ENCODE peak calls at places on chromosomes 12 and 14, in eight cellular contexts. Q is CD8-positive, alpha-beta T cell; M is astrocyte; V is pancreas; U is cardiac muscle cell; K is A673; Z is colonic mucosa; N is AG04450. X is an unnamed sample.

GRCh38 chr14:58430156-58430555 is 2.6 kb downstream of the KIAA0586 start:
- DNase-seq in Q (no peak), M (peak; percentile 63), V (no peak), U (peak; percentile 53), K (no peak), Z (no peak), N (no peak), X (no peak)

GRCh38 chr14:63435838-63436237 is 107.3 kb downstream of the PPP2R5E start:
- DNase-seq in Q (no peak), M (peak; percentile 47), V (peak; percentile 64), U (peak; percentile 60), K (no peak), Z (peak; percentile 37), N (peak; percentile 76), X (no peak)

GRCh38 chr12:16006752-16007151 is 95.6 kb downstream of the DERA start:
- DNase-seq in Q (no peak), M (no peak), V (no peak), U (no peak), K (no peak), Z (no peak), N (no peak), X (no peak)

GRCh38 chr12:48472259-48472658 is at the start of gene ANP32D:
- DNase-seq in Q (no peak), M (no peak), V (no peak), U (no peak), K (no peak), Z (no peak), N (no peak), X (no peak)

GRCh38 chr14:22194669-22195068 is 394.4 kb downstream of the DAD1 start:
- DNase-seq in Q (no peak), M (no peak), V (no peak), U (no peak), K (peak; percentile 76), Z (no peak), N (no peak), X (no peak)

GRCh38 chr14:90467501-90467900 is 70.7 kb downstream of the CALM1 start:
- DNase-seq in Q (no peak), M (no peak), V (no peak), U (no peak), K (no peak), Z (no peak), N (no peak), X (no peak)

GRCh38 chr12:113852695-113853490 is 113.2 kb downstream of the RBM19 start:
- DNase-seq in Q (no peak), M (no peak), V (no peak), U (no peak), K (no peak), Z (no peak), N (no peak), X (no peak)

GRCh38 chr12:32558941-32559340 is 120.2 kb upstream of the DNM1L start:
- DNase-seq in Q (no peak), M (no peak), V (no peak), U (no peak), K (no peak), Z (no peak), N (no peak), X (no peak)

GRCh38 chr12:121467638-121468403 is 67.9 kb downstream of the RNF34 start:
- DNase-seq in Q (no peak), M (no peak), V (peak; percentile 41), U (peak; percentile 40), K (peak; percentile 29), Z (no peak), N (no peak), X (no peak)

GRCh38 chr12:62466018-62466595 is 519 bp upstream of the MON2 start:
- DNase-seq in Q (peak; percentile 5), M (peak; percentile 20), V (peak; percentile 31), U (peak; percentile 51), K (peak; percentile 64), Z (peak; percentile 51), N (no peak), X (no peak)

GRCh38 chr14:86597279-86597678 is 1067.3 kb downstream of the FLRT2 start:
- DNase-seq in Q (no peak), M (no peak), V (no peak), U (no peak), K (no peak), Z (no peak), N (no peak), X (no peak)

GRCh38 chr12:110090266-110091135 is 33.7 kb upstream of the IFT81 start:
- DNase-seq in Q (no peak), M (no peak), V (no peak), U (no peak), K (no peak), Z (no peak), N (no peak), X (no peak)

GRCh38 chr14:91281346-91281745 is 36.8 kb upstream of the GPR68 start:
- DNase-seq in Q (no peak), M (peak; percentile 40), V (no peak), U (no peak), K (no peak), Z (no peak), N (no peak), X (no peak)

GRCh38 chr12:117489671-117490070 is 128.2 kb upstream of the NOS1 start:
- DNase-seq in Q (no peak), M (peak; percentile 12), V (no peak), U (no peak), K (no peak), Z (no peak), N (no peak), X (no peak)

GRCh38 chr12:49672351-49673181 is 34.6 kb downstream of the FMNL3 start:
- DNase-seq in Q (no peak), M (no peak), V (no peak), U (no peak), K (no peak), Z (no peak), N (no peak), X (no peak)

GRCh38 chr14:43356984-43357545 is 1150.0 kb downstream of the FSCB start:
- DNase-seq in Q (no peak), M (no peak), V (no peak), U (no peak), K (no peak), Z (no peak), N (no peak), X (no peak)

GRCh38 chr14:59360923-59361794 is 104.0 kb downstream of the GPR135 start:
- DNase-seq in Q (no peak), M (peak; percentile 92), V (peak; percentile 26), U (peak; percentile 92), K (peak; percentile 12), Z (peak; percentile 78), N (peak; percentile 38), X (peak; percentile 50)

GRCh38 chr14:24429395-24430142 is at the start of the genes CBLN3 and KHNYN:
- DNase-seq in Q (peak; percentile 81), M (peak; percentile 89), V (peak; percentile 91), U (peak; percentile 96), K (peak; percentile 90), Z (peak; percentile 93), N (peak; percentile 58), X (no peak)

GRCh38 chr14:102430212-102430908 is 67.6 kb downstream of the TECPR2 start:
- DNase-seq in Q (no peak), M (no peak), V (no peak), U (no peak), K (no peak), Z (no peak), N (no peak), X (no peak)

GRCh38 chr14:32205554-32205953 is 2.5 kb upstream of the RNU6-8 start:
- DNase-seq in Q (no peak), M (no peak), V (no peak), U (no peak), K (no peak), Z (no peak), N (no peak), X (no peak)

GRCh38 chr14:55579724-55580400 is at the start of gene KTN1:
- DNase-seq in Q (peak; percentile 79), M (peak; percentile 55), V (peak; percentile 85), U (peak; percentile 88), K (peak; percentile 89), Z (peak; percentile 83), N (no peak), X (no peak)

GRCh38 chr14:20302042-20302761 is 3.5 kb downstream of the TTC5 start:
- DNase-seq in Q (no peak), M (peak; percentile 39), V (no peak), U (peak; percentile 20), K (no peak), Z (no peak), N (no peak), X (no peak)

DNA sequence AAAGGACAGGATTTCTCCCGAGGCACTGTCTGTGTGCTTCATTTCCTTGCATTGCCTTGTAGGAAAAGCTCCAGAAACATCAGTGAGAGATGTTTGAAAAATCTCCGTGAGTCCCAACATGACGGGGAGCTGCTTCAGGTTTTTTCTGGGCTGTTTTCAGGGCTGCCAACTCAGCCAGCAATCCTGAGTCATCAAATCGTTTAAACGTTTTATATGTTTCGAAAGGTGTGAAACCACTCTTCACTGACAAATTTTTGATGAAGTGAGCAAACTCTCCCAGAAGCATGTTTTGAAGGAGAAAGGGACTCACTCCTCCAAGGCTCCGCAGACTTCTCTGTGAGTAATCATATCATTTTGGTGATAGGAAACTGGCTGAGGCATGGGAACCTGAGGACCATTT is 240.5 kb downstream of the TMEM132C start:
- DNase-seq in Q (no peak), M (no peak), V (no peak), U (no peak), K (no peak), Z (no peak), N (no peak), X (no peak)
- H3K4me3 ChIP-seq in Q (no peak overlapping the region), M (no peak overlapping the region), V (no peak overlapping the region), U (no peak overlapping the region), K (no peak overlapping the region), Z (no peak overlapping the region), N (no peak overlapping the region), X (no peak overlapping the region)

DNA sequence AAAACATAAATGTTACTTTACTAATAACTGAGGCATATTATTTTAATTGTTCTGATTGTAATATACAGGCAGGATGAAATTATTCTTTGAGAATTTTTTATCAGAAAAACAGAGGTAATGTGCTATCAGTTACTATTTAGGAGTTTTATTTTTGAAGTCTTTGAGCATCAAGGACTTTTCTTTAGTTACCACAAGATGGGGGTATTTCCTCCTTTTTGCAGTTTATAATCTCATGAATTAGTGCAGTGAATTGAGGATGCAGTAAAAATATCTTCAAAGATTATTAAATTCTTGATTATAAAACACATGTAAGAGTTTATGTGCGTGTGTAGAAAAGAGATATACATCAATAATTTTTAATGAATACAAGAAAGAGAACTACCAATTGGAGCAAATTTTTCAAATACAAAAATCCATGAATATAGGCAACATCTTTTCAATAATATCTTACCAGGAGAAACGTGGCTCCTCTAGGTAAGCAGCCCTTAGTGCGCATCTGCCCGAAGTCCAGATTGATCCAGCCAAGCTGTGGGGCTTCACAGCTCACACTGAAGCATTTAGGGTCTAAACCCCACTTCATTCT is 71.6 kb downstream of the ERGIC2 start:
- DNase-seq in Q (no peak), M (peak; percentile 12), V (no peak), U (peak; percentile 55), K (peak; percentile 18), Z (no peak), N (no peak), X (no peak)
- TF ChIP-seq CTCF in Q (peak; percentile 31), M (peak; percentile 31), V (no peak), U (peak; percentile 51), K (peak; percentile 61), Z (no peak), N (peak; percentile 57), X (peak; percentile 28)

GRCh38 chr12:54010972-54011664 is 2.3 kb downstream of the HOXC8 start:
- DNase-seq in Q (no peak), M (no peak), V (no peak), U (no peak), K (no peak), Z (no peak), N (no peak), X (no peak)
- H3K27me3 ChIP-seq in Q (peaks cover 79% of the 10 kb centered on the region), M (peaks cover 92% of the 10 kb centered on the region), V (peaks cover 26% of the 10 kb centered on the region), U (peaks cover 100% of the 10 kb centered on the region), K (no peaks in the 10 kb centered on the region), Z (peaks cover 92% of the 10 kb centered on the region), N (peaks cover 93% of the 10 kb centered on the region), X (peaks cover 29% of the 10 kb centered on the region)

GRCh38 chr14:49860988-49861387 is 8.4 kb upstream of the NEMF start:
- DNase-seq in Q (no peak), M (no peak), V (no peak), U (no peak), K (no peak), Z (no peak), N (no peak), X (no peak)
- H3K4me3 ChIP-seq in Q (peak overlapping the region; percentile 80), M (peak overlapping the region; percentile 79), V (peak overlapping the region; percentile 40), U (peak overlapping the region; percentile 58), K (peak overlapping the region; percentile 58), Z (no peak overlapping the region), N (peak overlapping the region; percentile 62), X (peak overlapping the region; percentile 62)